ENCODE peak calls at places on chromosome 12, in seven cellular contexts. J, X, A, O, U, T and S are unnamed samples.
A peak's percentile ranks its signal among the peaks of the same experiment; 100 is the strongest.

GRCh38 chr12:47818701-47819543 is 781 bp downstream of the HDAC7 start:
- DNase-seq in T (no peak), O (no peak), U (peak; percentile 51), A (peak; percentile 87), X (peak; percentile 81), J (peak; percentile 65), S (no peak)

GRCh38 chr12:120290541-120291312 is 976 bp downstream of the RNU4-2 start:
- DNase-seq in A (peak; percentile 51), T (no peak), U (peak; percentile 25), O (no peak), X (no peak), J (peak; percentile 34), S (no peak)

GRCh38 chr12:24822121-24822899 is 126.6 kb downstream of the BCAT1 start:
- DNase-seq in A (no peak), O (no peak), T (peak; percentile 86), U (no peak), X (no peak), J (no peak), S (peak; percentile 87)

GRCh38 chr12:15527201-15527782 is 205.0 kb downstream of the PTPRO start:
- DNase-seq in O (no peak), U (no peak), J (no peak), T (peak; percentile 54), X (peak; percentile 23), A (peak; percentile 53), S (peak; percentile 22)

GRCh38 chr12:75437564-75437963 is 43.0 kb upstream of the GLIPR1 start:
- DNase-seq in U (no peak), J (no peak), O (no peak), T (peak; percentile 78), A (no peak), X (no peak), S (peak; percentile 44)

GRCh38 chr12:125029756-125030358 is 35.4 kb upstream of the AACS start:
- DNase-seq in O (no peak), A (no peak), T (peak; percentile 48), U (no peak), X (no peak), J (no peak), S (no peak)

GRCh38 chr12:627863-628805 is 35.1 kb downstream of the NINJ2 start:
- DNase-seq in J (no peak), X (no peak), U (no peak), T (no peak), A (peak; percentile 91), O (no peak), S (no peak)

GRCh38 chr12:101567918-101568317 is 26.9 kb upstream of the MYBPC1 start:
- DNase-seq in U (no peak), O (no peak), A (no peak), X (no peak), T (no peak), J (no peak), S (no peak)

GRCh38 chr12:111367661-111368221 is 1.2 kb downstream of the PHETA1 start:
- DNase-seq in J (no peak), T (no peak), A (no peak), O (no peak), X (no peak), U (no peak), S (peak; percentile 24)

GRCh38 chr12:64452559-64453329 is 824 bp downstream of the TBK1 start:
- DNase-seq in O (no peak), J (no peak), T (peak; percentile 94), A (no peak), X (no peak), U (peak; percentile 46), S (peak; percentile 91)

GRCh38 chr12:121729021-121729420 is 16.5 kb downstream of the TMEM120B start:
- DNase-seq in T (no peak), O (no peak), U (no peak), A (no peak), J (no peak), X (no peak), S (no peak)

GRCh38 chr12:121720762-121721161 is 8.2 kb downstream of the TMEM120B start:
- DNase-seq in U (no peak), X (no peak), T (no peak), O (no peak), A (no peak), J (no peak), S (no peak)

GRCh38 chr12:121723200-121723599 is 10.6 kb downstream of the TMEM120B start:
- DNase-seq in T (no peak), X (no peak), O (no peak), J (no peak), U (no peak), A (no peak), S (no peak)

GRCh38 chr12:121725420-121725819 is 12.9 kb downstream of the TMEM120B start:
- DNase-seq in O (no peak), T (no peak), J (no peak), A (no peak), X (no peak), U (no peak), S (no peak)

DNA sequence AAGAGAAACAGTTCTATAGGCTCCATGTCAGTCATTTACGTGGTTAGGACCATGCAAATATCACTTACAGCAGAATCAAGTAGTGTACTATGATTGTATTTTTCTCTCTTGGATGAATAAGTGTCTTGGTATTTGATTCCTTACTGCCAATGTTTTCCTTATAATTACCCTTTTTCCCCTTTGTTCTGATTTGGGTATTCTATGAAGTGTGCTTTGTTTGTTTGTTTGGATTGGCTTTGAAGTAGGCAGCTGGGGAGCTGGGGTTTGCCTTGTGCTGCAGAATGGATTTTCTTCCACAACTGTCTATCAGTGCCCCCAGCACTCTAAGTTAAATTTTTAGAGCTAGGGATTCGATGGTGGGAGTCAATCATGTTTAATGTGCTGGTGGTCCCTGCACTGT is 12.4 kb downstream of the TMEM120B start:
- DNase-seq in T (peak; percentile 13), O (no peak), J (no peak), U (no peak), A (no peak), X (no peak), S (no peak)
- TF ChIP-seq CTCF in T (no peak), O (no peak), J (no peak), U (no peak), A (no peak), X (no peak), S (no peak)

GRCh38 chr12:4303750-4304149 is 17.3 kb upstream of the TIGAR start:
- DNase-seq in T (no peak), X (no peak), J (no peak), O (no peak), A (no peak), U (no peak), S (no peak)
- H3K4me3 ChIP-seq in T (no peak overlapping the region), X (no peak overlapping the region), J (no peak overlapping the region), O (no peak overlapping the region), A (no peak overlapping the region), U (no peak overlapping the region), S (no peak overlapping the region)

DNA sequence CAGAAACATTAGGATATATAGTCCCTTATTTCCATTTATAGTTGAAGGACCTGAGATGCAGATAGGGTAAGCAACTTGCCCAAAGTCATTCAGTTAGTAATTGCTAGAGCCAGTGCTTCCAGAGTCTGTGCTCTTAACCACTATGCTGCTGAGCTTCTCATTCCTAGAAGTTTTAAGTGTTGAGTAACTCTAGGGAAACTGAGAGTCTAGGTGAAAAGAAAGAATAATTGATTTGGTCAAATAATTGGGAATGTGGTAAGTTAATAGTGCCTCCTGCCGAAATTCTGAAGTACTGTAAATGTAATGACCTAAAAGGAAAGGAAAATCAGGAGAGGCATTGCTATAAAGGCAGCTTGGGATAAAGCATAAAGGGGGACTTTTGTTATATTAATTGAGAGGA is 14.1 kb downstream of the PYROXD1 start:
- DNase-seq in A (no peak), U (no peak), J (no peak), T (peak; percentile 40), X (no peak), O (no peak), S (peak; percentile 9)
- TF ChIP-seq CTCF in A (no peak), U (peak; percentile 28), J (no peak), T (no peak), X (no peak), O (peak; percentile 12), S (peak; percentile 3)

GRCh38 chr12:105469182-105469581 is 138.7 kb downstream of the C12orf75 start:
- DNase-seq in A (no peak), J (no peak), T (no peak), X (no peak), O (no peak), U (no peak), S (no peak)
- H3K4me3 ChIP-seq in A (no peak overlapping the region), J (no peak overlapping the region), T (no peak overlapping the region), X (no peak overlapping the region), O (no peak overlapping the region), U (no peak overlapping the region), S (no peak overlapping the region)

GRCh38 chr12:51985136-51985835 is 21.5 kb upstream of the TAMALIN start:
- DNase-seq in U (no peak), A (no peak), X (no peak), O (no peak), J (no peak), T (no peak), S (no peak)
- TF ChIP-seq CTCF in U (no peak), A (no peak), X (no peak), O (no peak), J (no peak), T (no peak), S (no peak)

GRCh38 chr12:34126239-34126641 is 103.9 kb downstream of the ALG10 start:
- DNase-seq in A (no peak), J (no peak), T (no peak), X (no peak), O (no peak), U (no peak), S (no peak)
- H3K4me3 ChIP-seq in A (no peak overlapping the region), J (no peak overlapping the region), T (no peak overlapping the region), X (peak overlapping the region; percentile 50), O (no peak overlapping the region), U (no peak overlapping the region), S (peak overlapping the region; percentile 25)

GRCh38 chr12:88638956-88639355 is 58.7 kb upstream of the KITLG start:
- DNase-seq in X (no peak), J (no peak), T (peak; percentile 66), U (no peak), O (no peak), A (no peak), S (peak; percentile 58)
- TF ChIP-seq CTCF in X (no peak), J (no peak), T (peak; percentile 13), U (no peak), O (no peak), A (no peak), S (peak; percentile 10)